ENCODE peak calls at places on chromosomes 12 and 14, in ten cellular contexts. Z is Karpas-422, K is fibroblast of lung, W is IMR-90, R is neuronal stem cell, G is endothelial cell of umbilical vein, D is SK-N-SH, L is mesendoderm, I is H9, E is H1. U is an unnamed sample.

GRCh38 chr12:118183711-118184110 is 47.8 kb downstream of the PEBP1 start:
- DNase-seq in Z (no peak), K (peak; percentile 14), W (no peak), R (no peak), G (peak; percentile 63), D (no peak), L (no peak), I (no peak), E (no peak), U (no peak)

GRCh38 chr14:73209943-73210342 is 27.4 kb upstream of the PAPLN start:
- DNase-seq in Z (no peak), K (peak; percentile 76), W (peak; percentile 67), R (no peak), G (peak; percentile 83), D (no peak), L (no peak), I (no peak), E (no peak), U (no peak)

GRCh38 chr14:104290756-104291122 is 152.4 kb downstream of the KIF26A start:
- DNase-seq in Z (no peak), K (no peak), W (no peak), R (no peak), G (no peak), D (peak; percentile 27), L (no peak), I (peak; percentile 28), E (no peak), U (no peak)

GRCh38 chr12:102976609-102977280 is 19.3 kb downstream of the ASCL1 start:
- DNase-seq in Z (no peak), K (no peak), W (no peak), R (no peak), G (no peak), D (no peak), L (no peak), I (no peak), E (no peak), U (no peak)

GRCh38 chr14:24274101-24274543 is 2.7 kb upstream of the RABGGTA start:
- DNase-seq in Z (peak; percentile 81), K (peak; percentile 19), W (peak; percentile 31), R (no peak), G (no peak), D (no peak), L (peak; percentile 23), I (no peak), E (no peak), U (no peak)

GRCh38 chr14:70069186-70069585 is 119.6 kb downstream of the SLC8A3 start:
- DNase-seq in Z (no peak), K (no peak), W (no peak), R (no peak), G (no peak), D (no peak), L (no peak), I (no peak), E (no peak), U (no peak)

GRCh38 chr14:96055065-96055752 is 16.0 kb downstream of the C14orf132 start:
- DNase-seq in Z (peak; percentile 83), K (peak; percentile 50), W (peak; percentile 35), R (no peak), G (no peak), D (peak; percentile 59), L (no peak), I (no peak), E (peak; percentile 30), U (no peak)

GRCh38 chr14:103896578-103896977 is 31.7 kb upstream of the TDRD9 start:
- DNase-seq in Z (no peak), K (no peak), W (peak; percentile 6), R (no peak), G (no peak), D (peak; percentile 32), L (peak; percentile 18), I (no peak), E (no peak), U (no peak)

GRCh38 chr14:61188196-61188595 is 92.9 kb downstream of the TMEM30B start:
- DNase-seq in Z (no peak), K (peak; percentile 39), W (no peak), R (no peak), G (peak; percentile 21), D (no peak), L (peak; percentile 78), I (peak; percentile 78), E (peak; percentile 82), U (no peak)

GRCh38 chr12:47601071-47601470 is 104.8 kb downstream of the RPAP3 start:
- DNase-seq in Z (no peak), K (no peak), W (no peak), R (no peak), G (no peak), D (no peak), L (no peak), I (no peak), E (no peak), U (no peak)

GRCh38 chr12:69130064-69130463 is 109.3 kb upstream of the CPSF6 start:
- DNase-seq in Z (no peak), K (no peak), W (no peak), R (no peak), G (no peak), D (no peak), L (no peak), I (no peak), E (no peak), U (no peak)

GRCh38 chr12:47824198-47824597 is 4.5 kb upstream of the HDAC7 start:
- DNase-seq in Z (no peak), K (no peak), W (no peak), R (no peak), G (no peak), D (no peak), L (no peak), I (no peak), E (no peak), U (no peak)

GRCh38 chr14:101082036-101082435 is 178.5 kb upstream of the RTL1 start:
- DNase-seq in Z (no peak), K (no peak), W (no peak), R (no peak), G (no peak), D (no peak), L (no peak), I (no peak), E (no peak), U (no peak)

GRCh38 chr14:100675664-100676063 is 51.0 kb upstream of the DLK1 start:
- DNase-seq in Z (no peak), K (no peak), W (no peak), R (no peak), G (no peak), D (no peak), L (no peak), I (no peak), E (no peak), U (no peak)

GRCh38 chr12:83168756-83169155 is 482.1 kb downstream of the TMTC2 start:
- DNase-seq in Z (no peak), K (no peak), W (no peak), R (no peak), G (no peak), D (no peak), L (no peak), I (no peak), E (no peak), U (no peak)

GRCh38 chr12:83172441-83172840 is 485.7 kb downstream of the TMTC2 start:
- DNase-seq in Z (no peak), K (peak; percentile 6), W (no peak), R (no peak), G (no peak), D (no peak), L (peak; percentile 37), I (no peak), E (no peak), U (no peak)

DNA sequence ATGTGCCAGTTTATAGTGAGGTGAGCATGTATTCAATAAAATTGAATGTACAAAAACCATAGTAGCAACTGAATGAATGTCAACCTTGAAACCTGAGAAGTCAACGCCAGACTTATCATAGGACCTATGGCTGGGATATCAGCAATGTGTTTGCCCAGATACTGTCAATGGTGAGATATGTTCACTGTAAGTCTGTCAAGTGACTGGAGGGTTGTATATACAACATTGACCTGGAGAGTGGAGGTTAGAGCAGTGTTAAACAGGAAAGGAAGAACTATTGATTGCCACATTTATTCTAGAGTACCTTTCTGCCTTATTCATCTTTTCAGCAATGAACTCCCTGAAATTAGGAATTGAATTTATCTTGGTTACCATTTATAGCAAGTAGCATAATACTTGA is 486.5 kb downstream of the TMTC2 start:
- DNase-seq in Z (no peak), K (no peak), W (no peak), R (no peak), G (no peak), D (no peak), L (no peak), I (no peak), E (no peak), U (no peak)
- H3K4me2 ChIP-seq in Z (no peak overlapping the region), K (no peak overlapping the region), W (no peak overlapping the region), R (no peak overlapping the region), G (no peak overlapping the region), D (no peak overlapping the region), L (no peak overlapping the region), I (no peak overlapping the region), E (no peak overlapping the region), U (no peak overlapping the region)

GRCh38 chr12:59972941-59973340 is 377.1 kb downstream of the SLC16A7 start:
- DNase-seq in Z (no peak), K (peak; percentile 92), W (peak; percentile 88), R (no peak), G (peak; percentile 11), D (no peak), L (peak; percentile 13), I (no peak), E (no peak), U (no peak)
- H3K27me3 ChIP-seq in Z (no peaks in the 10 kb centered on the region), K (no peaks in the 10 kb centered on the region), W (no peaks in the 10 kb centered on the region), R (no peaks in the 10 kb centered on the region), G (no peaks in the 10 kb centered on the region), D (no peaks in the 10 kb centered on the region), L (no peaks in the 10 kb centered on the region), I (no peaks in the 10 kb centered on the region), E (no peaks in the 10 kb centered on the region), U (no peaks in the 10 kb centered on the region)

DNA sequence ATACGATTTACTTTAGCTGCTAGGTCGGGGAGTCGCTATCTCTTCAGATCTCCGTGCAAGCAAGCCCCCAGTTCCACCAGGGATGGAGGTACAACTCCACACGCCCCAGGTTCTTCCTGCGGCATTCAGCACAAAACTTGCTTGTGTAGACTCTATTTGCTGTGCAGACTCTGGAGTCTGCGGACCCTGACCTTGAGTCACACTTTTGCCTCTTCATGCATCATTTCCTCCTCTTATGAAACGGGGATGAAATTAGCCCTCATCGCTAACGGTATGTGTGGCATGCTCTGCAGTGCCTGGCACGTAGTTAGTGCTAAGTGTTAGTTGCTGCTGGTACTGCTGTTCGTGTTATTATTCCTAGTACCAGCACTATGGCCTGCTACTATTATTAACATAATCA is 84.4 kb downstream of the TMEM132D start:
- DNase-seq in Z (no peak), K (peak; percentile 42), W (no peak), R (no peak), G (no peak), D (no peak), L (no peak), I (no peak), E (no peak), U (no peak)
- H3K4me2 ChIP-seq in Z (no peak overlapping the region), K (no peak overlapping the region), W (no peak overlapping the region), R (no peak overlapping the region), G (no peak overlapping the region), D (no peak overlapping the region), L (no peak overlapping the region), I (no peak overlapping the region), E (no peak overlapping the region), U (no peak overlapping the region)

DNA sequence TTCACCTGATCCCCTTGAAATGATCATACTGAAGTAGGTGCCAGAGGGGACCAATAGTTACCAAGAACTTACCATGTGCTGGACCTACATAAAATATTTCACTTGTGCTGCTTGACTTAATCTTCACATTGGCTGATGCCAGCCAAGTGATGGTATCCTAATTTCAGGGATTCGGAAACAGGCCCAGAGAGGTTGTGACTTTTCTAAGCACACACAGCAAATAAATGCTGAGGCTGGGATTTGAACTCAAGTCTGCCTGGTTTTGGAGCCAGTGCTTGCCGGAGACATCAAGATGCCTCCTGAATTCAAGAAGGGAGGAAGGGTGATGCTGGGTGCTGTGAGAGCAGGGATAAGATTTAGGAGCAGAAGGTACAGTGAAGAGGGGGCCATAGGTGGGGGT is 173.5 kb upstream of the LHX5 start:
- DNase-seq in Z (no peak), K (no peak), W (no peak), R (no peak), G (no peak), D (no peak), L (no peak), I (no peak), E (no peak), U (no peak)
- H3K27me3 ChIP-seq in Z (no peaks in the 10 kb centered on the region), K (no peaks in the 10 kb centered on the region), W (peaks cover 18% of the 10 kb centered on the region), R (peaks cover 4% of the 10 kb centered on the region), G (no peaks in the 10 kb centered on the region), D (no peaks in the 10 kb centered on the region), L (no peaks in the 10 kb centered on the region), I (no peaks in the 10 kb centered on the region), E (no peaks in the 10 kb centered on the region), U (peaks cover 46% of the 10 kb centered on the region)